ENCODE peak calls at places on chromosomes 4 and X, in eight cellular contexts. W is PC-9; Q is A549; B is aorta; F is CD8-positive, alpha-beta memory T cell; Z is kidney; I is CD8-positive, alpha-beta T cell; C is mammary epithelial cell. N is an unnamed sample. For H3K4me1, the result is how much of the 10 kb centered on the place peaks cover.

GRCh38 chr4:17347445-17347844 is 164.4 kb downstream of the QDPR start:
- DNase-seq in I (peak), F (no peak), W (no peak), B (no peak), C (peak), Z (no peak), Q (peak), N (no peak)

GRCh38 chrX:68997461-68997860 is 167.8 kb downstream of the PJA1 start:
- DNase-seq in B (no peak), I (no peak), W (no peak), Q (no peak), C (no peak), Z (no peak), F (no peak), N (no peak)

GRCh38 chrX:113920661-113921060 is 663.2 kb upstream of the HTR2C start:
- DNase-seq in C (no peak), Q (no peak), F (no peak), I (no peak), B (no peak), W (no peak), Z (no peak), N (no peak)

GRCh38 chr4:169236901-169237626 is 33.7 kb downstream of the SH3RF1 start:
- DNase-seq in B (no peak), Z (no peak), C (no peak), Q (no peak), I (no peak), W (no peak), F (no peak), N (no peak)

GRCh38 chr4:182698212-182698611 is 219.0 kb downstream of the DCTD start:
- DNase-seq in Q (no peak), B (no peak), W (no peak), C (no peak), F (no peak), I (no peak), Z (no peak), N (no peak)

GRCh38 chrX:1885116-1885515 is 270.3 kb downstream of the ASMT start:
- DNase-seq in C (no peak), Q (no peak), W (no peak), I (no peak), F (no peak), B (no peak), Z (no peak), N (no peak)

GRCh38 chr4:55729306-55730142 is 90.1 kb upstream of the EXOC1L start:
- DNase-seq in W (peak), I (no peak), Q (no peak), C (no peak), B (no peak), F (no peak), Z (no peak), N (no peak)

GRCh38 chr4:17613761-17614415 is 553 bp upstream of the MED28 start:
- DNase-seq in W (peak), Z (no peak), B (no peak), C (peak), Q (no peak), F (peak), I (peak), N (peak)

GRCh38 chrX:30039768-30040167 is 175.6 kb upstream of the MAGEB2 start:
- DNase-seq in F (no peak), W (no peak), Z (no peak), B (no peak), I (no peak), Q (no peak), C (no peak), N (no peak)

GRCh38 chrX:46965125-46965758 is 53.0 kb downstream of the JADE3 start:
- DNase-seq in W (no peak), C (peak), Q (no peak), B (no peak), I (no peak), Z (no peak), F (no peak), N (no peak)
- H3K4me1 ChIP-seq in W (under half), C (under half), Q (under half), B (under half), I (under half), Z (under half), F (under half), N (under half)

DNA sequence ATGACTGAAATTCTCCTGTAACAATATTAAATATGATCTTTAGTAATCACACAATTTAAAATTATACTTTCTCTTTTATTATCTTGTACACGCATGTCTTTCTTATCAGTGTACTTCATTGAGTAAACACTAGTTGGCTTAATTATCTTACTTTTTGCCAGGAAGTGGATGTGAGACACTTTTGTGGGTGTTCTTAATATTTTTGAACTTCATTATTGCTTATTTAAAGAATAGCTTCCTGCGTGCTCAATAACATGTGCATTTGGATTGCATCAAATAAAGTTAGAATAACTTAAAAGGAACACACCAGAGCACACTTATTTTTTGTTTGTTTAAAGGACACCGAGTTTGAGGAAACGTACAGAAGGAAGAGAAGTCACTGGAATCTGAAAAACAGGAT is 128.5 kb upstream of the VEGFC start:
- DNase-seq in F (no peak), Z (no peak), C (no peak), Q (no peak), W (no peak), B (no peak), I (no peak), N (no peak)
- H3K27ac ChIP-seq in F (no peak), Z (no peak), C (peak), Q (no peak), W (no peak), B (no peak), I (no peak), N (peak)

GRCh38 chr4:48727666-48728459 is 52.2 kb downstream of the FRYL start:
- DNase-seq in W (no peak), Z (no peak), F (no peak), I (no peak), C (no peak), Q (no peak), B (no peak), N (no peak)
- H3K4me1 ChIP-seq in W (under half), Z (under half), F (under half), I (under half), C (under half), Q (under half), B (under half), N (under half)

GRCh38 chr4:184732126-184732525 is 1.8 kb downstream of the CENPU start:
- DNase-seq in F (no peak), W (peak), I (no peak), B (no peak), Z (no peak), Q (no peak), C (peak), N (peak)

GRCh38 chr4:184731056-184731455 is 2.8 kb downstream of the CENPU start:
- DNase-seq in W (no peak), Z (no peak), I (no peak), F (no peak), B (no peak), Q (no peak), C (no peak), N (no peak)

GRCh38 chr4:184733654-184734524 is at the start of gene CENPU:
- DNase-seq in W (peak), I (peak), Q (peak), F (peak), C (peak), Z (peak), B (peak), N (peak)

GRCh38 chr4:184728858-184729257 is 5.0 kb downstream of the CENPU start:
- DNase-seq in F (no peak), I (no peak), B (no peak), Q (no peak), C (peak), W (no peak), Z (no peak), N (peak)

GRCh38 chr4:184734758-184735157 is 862 bp upstream of the CENPU start:
- DNase-seq in Q (no peak), B (no peak), I (no peak), C (no peak), F (no peak), Z (no peak), W (no peak), N (no peak)
- H3K27ac ChIP-seq in Q (peak), B (no peak), I (no peak), C (peak), F (peak), Z (no peak), W (peak), N (peak)